ENCODE peak calls at places on chromosomes 12 and 14, in eight cellular contexts. One of them, this sample, is unnamed.

GRCh38 chr14:101467181-101467926 is 93.9 kb upstream of the DIO3 start:
- DNase-seq in mammary epithelial cell: no peak
- DNase-seq in tibial artery: no peak
- DNase-seq in psoas muscle: no peak
- DNase-seq in AG04450: no peak
- DNase-seq in lower leg skin: no peak
- DNase-seq in GM12865: no peak
- DNase-seq in mucosa of descending colon: no peak
- DNase-seq in this sample: no peak

GRCh38 chr12:128266559-128267245 is at the start of gene TMEM132C:
- DNase-seq in mammary epithelial cell: no peak
- DNase-seq in tibial artery: no peak
- DNase-seq in psoas muscle: no peak
- DNase-seq in AG04450: no peak
- DNase-seq in lower leg skin: no peak
- DNase-seq in GM12865: no peak
- DNase-seq in mucosa of descending colon: no peak
- DNase-seq in this sample: no peak

GRCh38 chr12:103928736-103929050 is 1.5 kb upstream of the HSP90B1 start:
- DNase-seq in mammary epithelial cell: no peak
- DNase-seq in tibial artery: peak
- DNase-seq in psoas muscle: no peak
- DNase-seq in AG04450: no peak
- DNase-seq in lower leg skin: peak
- DNase-seq in GM12865: peak
- DNase-seq in mucosa of descending colon: peak
- DNase-seq in this sample: no peak

GRCh38 chr12:132243596-132244289 is 85.6 kb downstream of the GALNT9 start:
- DNase-seq in mammary epithelial cell: no peak
- DNase-seq in tibial artery: no peak
- DNase-seq in psoas muscle: no peak
- DNase-seq in AG04450: no peak
- DNase-seq in lower leg skin: no peak
- DNase-seq in GM12865: no peak
- DNase-seq in mucosa of descending colon: no peak
- DNase-seq in this sample: peak

GRCh38 chr14:96824283-96824682 is 27.1 kb downstream of the VRK1 start:
- DNase-seq in mammary epithelial cell: peak
- DNase-seq in tibial artery: no peak
- DNase-seq in psoas muscle: no peak
- DNase-seq in AG04450: peak
- DNase-seq in lower leg skin: no peak
- DNase-seq in GM12865: no peak
- DNase-seq in mucosa of descending colon: no peak
- DNase-seq in this sample: no peak

GRCh38 chr12:73180734-73181133 is 908.6 kb downstream of the TRHDE start:
- DNase-seq in mammary epithelial cell: no peak
- DNase-seq in tibial artery: no peak
- DNase-seq in psoas muscle: no peak
- DNase-seq in AG04450: no peak
- DNase-seq in lower leg skin: no peak
- DNase-seq in GM12865: no peak
- DNase-seq in mucosa of descending colon: no peak
- DNase-seq in this sample: no peak

GRCh38 chr14:101495827-101496778 is 65.2 kb upstream of the DIO3 start:
- DNase-seq in mammary epithelial cell: no peak
- DNase-seq in tibial artery: peak
- DNase-seq in psoas muscle: no peak
- DNase-seq in AG04450: no peak
- DNase-seq in lower leg skin: no peak
- DNase-seq in GM12865: no peak
- DNase-seq in mucosa of descending colon: no peak
- DNase-seq in this sample: no peak

GRCh38 chr14:95273041-95273978 is 46.4 kb downstream of the CLMN start:
- DNase-seq in mammary epithelial cell: no peak
- DNase-seq in tibial artery: no peak
- DNase-seq in psoas muscle: no peak
- DNase-seq in AG04450: no peak
- DNase-seq in lower leg skin: no peak
- DNase-seq in GM12865: no peak
- DNase-seq in mucosa of descending colon: peak
- DNase-seq in this sample: no peak

GRCh38 chr14:72237722-72238666 is 305.8 kb downstream of the RGS6 start:
- DNase-seq in mammary epithelial cell: no peak
- DNase-seq in tibial artery: no peak
- DNase-seq in psoas muscle: no peak
- DNase-seq in AG04450: no peak
- DNase-seq in lower leg skin: no peak
- DNase-seq in GM12865: no peak
- DNase-seq in mucosa of descending colon: no peak
- DNase-seq in this sample: no peak

GRCh38 chr12:32477714-32478113 is 78.4 kb downstream of the FGD4 start:
- DNase-seq in mammary epithelial cell: no peak
- DNase-seq in tibial artery: no peak
- DNase-seq in psoas muscle: no peak
- DNase-seq in AG04450: no peak
- DNase-seq in lower leg skin: no peak
- DNase-seq in GM12865: no peak
- DNase-seq in mucosa of descending colon: no peak
- DNase-seq in this sample: no peak

GRCh38 chr12:80277732-80278131 is 166.3 kb upstream of the PTPRQ start:
- DNase-seq in mammary epithelial cell: no peak
- DNase-seq in tibial artery: no peak
- DNase-seq in psoas muscle: no peak
- DNase-seq in AG04450: no peak
- DNase-seq in lower leg skin: no peak
- DNase-seq in GM12865: no peak
- DNase-seq in mucosa of descending colon: no peak
- DNase-seq in this sample: no peak

GRCh38 chr12:48811454-48812090 is 6.7 kb upstream of the CACNB3 start:
- DNase-seq in mammary epithelial cell: no peak
- DNase-seq in tibial artery: no peak
- DNase-seq in psoas muscle: no peak
- DNase-seq in AG04450: no peak
- DNase-seq in lower leg skin: no peak
- DNase-seq in GM12865: no peak
- DNase-seq in mucosa of descending colon: no peak
- DNase-seq in this sample: no peak
- H3K4me3 ChIP-seq in mammary epithelial cell: no peak
- H3K4me3 ChIP-seq in tibial artery: no peak
- H3K4me3 ChIP-seq in psoas muscle: no peak
- H3K4me3 ChIP-seq in AG04450: no peak
- H3K4me3 ChIP-seq in lower leg skin: no peak
- H3K4me3 ChIP-seq in GM12865: no peak
- H3K4me3 ChIP-seq in mucosa of descending colon: no peak
- H3K4me3 ChIP-seq in this sample: no peak

GRCh38 chr14:73714656-73715081 is 485 bp upstream of the PNMA1 start:
- DNase-seq in mammary epithelial cell: no peak
- DNase-seq in tibial artery: no peak
- DNase-seq in psoas muscle: no peak
- DNase-seq in AG04450: no peak
- DNase-seq in lower leg skin: no peak
- DNase-seq in GM12865: no peak
- DNase-seq in mucosa of descending colon: no peak
- DNase-seq in this sample: no peak

GRCh38 chr14:73712071-73712506 is 2.1 kb downstream of the PNMA1 start:
- DNase-seq in mammary epithelial cell: no peak
- DNase-seq in tibial artery: no peak
- DNase-seq in psoas muscle: no peak
- DNase-seq in AG04450: no peak
- DNase-seq in lower leg skin: no peak
- DNase-seq in GM12865: no peak
- DNase-seq in mucosa of descending colon: no peak
- DNase-seq in this sample: no peak

GRCh38 chr14:73712540-73713141 is 1.5 kb downstream of the PNMA1 start:
- DNase-seq in mammary epithelial cell: peak
- DNase-seq in tibial artery: no peak
- DNase-seq in psoas muscle: no peak
- DNase-seq in AG04450: no peak
- DNase-seq in lower leg skin: no peak
- DNase-seq in GM12865: peak
- DNase-seq in mucosa of descending colon: no peak
- DNase-seq in this sample: no peak

GRCh38 chr14:73713804-73714655 is at the start of gene PNMA1:
- DNase-seq in mammary epithelial cell: peak
- DNase-seq in tibial artery: peak
- DNase-seq in psoas muscle: peak
- DNase-seq in AG04450: no peak
- DNase-seq in lower leg skin: peak
- DNase-seq in GM12865: peak
- DNase-seq in mucosa of descending colon: peak
- DNase-seq in this sample: peak

DNA sequence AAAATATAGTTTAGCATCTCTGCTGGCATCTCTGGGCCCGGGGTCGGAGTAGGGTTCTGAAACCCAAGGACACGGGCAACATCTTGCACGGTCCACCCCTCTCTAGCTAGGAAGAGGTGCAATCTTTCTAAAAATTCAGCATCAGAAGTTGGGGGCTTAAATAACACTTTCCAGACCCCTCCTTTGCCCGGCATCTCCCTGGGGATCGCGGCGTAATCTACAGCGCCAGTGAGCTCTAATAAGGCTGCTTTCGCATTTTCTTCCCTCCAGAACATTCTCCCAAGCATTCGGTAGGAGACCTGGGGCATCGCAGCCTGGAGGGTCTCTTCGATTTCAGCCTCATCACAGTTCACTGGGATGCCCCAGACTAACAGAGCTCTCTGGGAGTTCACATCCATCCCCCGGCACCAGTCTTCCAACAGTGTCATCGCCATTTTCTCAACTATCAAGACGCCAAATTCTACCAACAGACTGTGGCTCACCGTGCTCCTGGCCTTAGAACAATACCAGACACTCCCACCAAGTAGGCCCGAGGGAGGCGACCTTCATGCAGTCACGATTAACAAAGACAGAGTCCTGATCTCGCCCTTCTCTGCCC is 879 bp downstream of the PNMA1 start:
- DNase-seq in mammary epithelial cell: no peak
- DNase-seq in tibial artery: no peak
- DNase-seq in psoas muscle: no peak
- DNase-seq in AG04450: no peak
- DNase-seq in lower leg skin: no peak
- DNase-seq in GM12865: no peak
- DNase-seq in mucosa of descending colon: no peak
- DNase-seq in this sample: no peak
- TF ChIP-seq CTCF in mammary epithelial cell: no peak
- TF ChIP-seq CTCF in tibial artery: no peak
- TF ChIP-seq CTCF in psoas muscle: no peak
- TF ChIP-seq CTCF in AG04450: no peak
- TF ChIP-seq CTCF in lower leg skin: no peak
- TF ChIP-seq CTCF in GM12865: no peak
- TF ChIP-seq CTCF in mucosa of descending colon: no peak
- TF ChIP-seq CTCF in this sample: no peak

GRCh38 chr12:52233462-52234141 is 559 bp downstream of the KRT7 start:
- DNase-seq in mammary epithelial cell: no peak
- DNase-seq in tibial artery: no peak
- DNase-seq in psoas muscle: no peak
- DNase-seq in AG04450: no peak
- DNase-seq in lower leg skin: no peak
- DNase-seq in GM12865: no peak
- DNase-seq in mucosa of descending colon: no peak
- DNase-seq in this sample: no peak

GRCh38 chr12:52231305-52232232 is 1.5 kb upstream of the KRT7 start:
- DNase-seq in mammary epithelial cell: peak
- DNase-seq in tibial artery: no peak
- DNase-seq in psoas muscle: no peak
- DNase-seq in AG04450: no peak
- DNase-seq in lower leg skin: no peak
- DNase-seq in GM12865: no peak
- DNase-seq in mucosa of descending colon: no peak
- DNase-seq in this sample: no peak

GRCh38 chr12:52230364-52231281 is 2.4 kb upstream of the KRT7 start:
- DNase-seq in mammary epithelial cell: peak
- DNase-seq in tibial artery: no peak
- DNase-seq in psoas muscle: no peak
- DNase-seq in AG04450: no peak
- DNase-seq in lower leg skin: no peak
- DNase-seq in GM12865: no peak
- DNase-seq in mucosa of descending colon: no peak
- DNase-seq in this sample: peak

GRCh38 chr12:52232916-52233461 is at the start of gene KRT7:
- DNase-seq in mammary epithelial cell: peak
- DNase-seq in tibial artery: no peak
- DNase-seq in psoas muscle: no peak
- DNase-seq in AG04450: no peak
- DNase-seq in lower leg skin: no peak
- DNase-seq in GM12865: no peak
- DNase-seq in mucosa of descending colon: no peak
- DNase-seq in this sample: no peak

DNA sequence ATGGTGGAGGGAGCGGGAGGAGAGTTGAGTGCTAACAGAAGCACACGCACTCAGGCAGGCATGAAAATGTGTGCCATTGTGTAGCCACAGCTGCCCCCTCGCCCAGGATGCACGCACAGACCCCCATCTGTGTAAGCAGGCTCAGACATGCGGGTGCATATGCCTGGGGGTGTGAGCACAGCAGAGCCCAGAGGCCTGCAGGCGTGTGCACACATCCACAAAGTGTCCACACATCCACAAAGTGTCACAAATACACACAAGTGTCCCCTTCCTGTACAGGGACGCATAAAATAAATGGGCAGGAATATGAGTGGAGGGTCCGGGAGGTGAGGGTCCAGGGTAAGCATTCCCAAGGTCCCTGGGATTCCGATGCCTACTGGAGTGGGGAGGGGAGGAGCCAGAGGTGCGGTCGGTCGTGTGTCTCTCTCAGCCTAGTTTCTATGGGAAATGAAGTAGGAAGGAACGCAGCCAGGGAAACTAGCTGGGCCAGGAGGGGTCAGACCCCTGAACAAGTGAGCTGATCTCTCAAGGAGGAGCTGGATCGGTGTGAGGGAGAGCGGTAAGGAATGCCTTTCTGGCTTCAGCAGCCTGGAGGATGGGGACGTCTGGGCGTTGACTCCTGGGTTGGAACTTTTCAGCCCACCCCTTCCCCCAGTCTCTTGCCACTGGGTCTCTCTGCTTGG is 669 bp upstream of the KRT7 start:
- DNase-seq in mammary epithelial cell: peak
- DNase-seq in tibial artery: no peak
- DNase-seq in psoas muscle: no peak
- DNase-seq in AG04450: no peak
- DNase-seq in lower leg skin: no peak
- DNase-seq in GM12865: no peak
- DNase-seq in mucosa of descending colon: no peak
- DNase-seq in this sample: no peak
- H3K4me3 ChIP-seq in mammary epithelial cell: peak
- H3K4me3 ChIP-seq in tibial artery: no peak
- H3K4me3 ChIP-seq in psoas muscle: no peak
- H3K4me3 ChIP-seq in AG04450: no peak
- H3K4me3 ChIP-seq in lower leg skin: no peak
- H3K4me3 ChIP-seq in GM12865: no peak
- H3K4me3 ChIP-seq in mucosa of descending colon: no peak
- H3K4me3 ChIP-seq in this sample: no peak

DNA sequence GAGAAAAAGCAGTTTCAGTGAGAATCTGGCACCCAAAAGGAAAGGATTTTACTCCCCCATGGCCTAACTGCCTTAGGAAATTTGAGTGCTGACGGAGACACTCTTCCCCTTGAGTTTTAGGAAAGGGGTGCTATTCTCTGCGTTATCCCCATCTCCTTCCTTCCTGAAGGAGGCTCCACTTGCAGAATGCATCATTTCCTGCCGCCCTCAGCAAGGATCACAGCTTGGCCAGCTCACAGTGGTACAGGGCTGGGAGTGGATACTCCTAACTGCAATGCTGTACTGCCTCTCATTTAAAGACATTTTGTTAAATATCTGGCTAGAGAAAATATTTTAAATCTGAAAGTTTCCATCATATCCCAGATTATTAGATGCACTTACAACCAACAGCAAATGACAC is 33.0 kb downstream of the RDH12 start:
- DNase-seq in mammary epithelial cell: no peak
- DNase-seq in tibial artery: no peak
- DNase-seq in psoas muscle: no peak
- DNase-seq in AG04450: no peak
- DNase-seq in lower leg skin: no peak
- DNase-seq in GM12865: no peak
- DNase-seq in mucosa of descending colon: no peak
- DNase-seq in this sample: no peak
- TF ChIP-seq CTCF in mammary epithelial cell: no peak
- TF ChIP-seq CTCF in tibial artery: no peak
- TF ChIP-seq CTCF in psoas muscle: no peak
- TF ChIP-seq CTCF in AG04450: peak
- TF ChIP-seq CTCF in lower leg skin: no peak
- TF ChIP-seq CTCF in GM12865: no peak
- TF ChIP-seq CTCF in mucosa of descending colon: no peak
- TF ChIP-seq CTCF in this sample: no peak